ENCODE peak calls at places on chromosomes 13 and 19, in five cellular contexts. One of them, this sample, is unnamed. For H3K36me3, the result is how much of the 10 kb centered on the place peaks cover.

GRCh38 chr13:80664930-80665329 is 324.0 kb upstream of the SPRY2 start:
- DNase-seq in HepG2: no peak
- DNase-seq in GM12878: no peak
- DNase-seq in H1: no peak
- DNase-seq in K562: no peak
- DNase-seq in this sample: peak

GRCh38 chr19:4380254-4380727 is 20.1 kb downstream of the SH3GL1 start:
- DNase-seq in H1: no peak
- DNase-seq in K562: no peak
- DNase-seq in GM12878: no peak
- DNase-seq in HepG2: no peak
- DNase-seq in this sample: no peak

GRCh38 chr19:11479470-11480080 is 1.3 kb downstream of the ELAVL3 start:
- DNase-seq in H1: peak
- DNase-seq in K562: peak
- DNase-seq in HepG2: peak
- DNase-seq in GM12878: no peak
- DNase-seq in this sample: no peak

GRCh38 chr19:12314553-12314952 is 18.9 kb downstream of the ZNF563 start:
- DNase-seq in GM12878: no peak
- DNase-seq in K562: no peak
- DNase-seq in HepG2: peak
- DNase-seq in H1: no peak
- DNase-seq in this sample: no peak

GRCh38 chr13:95982144-95982543 is 71.1 kb downstream of the UGGT2 start:
- DNase-seq in K562: peak
- DNase-seq in GM12878: no peak
- DNase-seq in HepG2: no peak
- DNase-seq in H1: no peak
- DNase-seq in this sample: no peak

GRCh38 chr13:78881746-78882145 is 222.8 kb upstream of the OBI1 start:
- DNase-seq in H1: no peak
- DNase-seq in GM12878: no peak
- DNase-seq in HepG2: no peak
- DNase-seq in K562: no peak
- DNase-seq in this sample: no peak

GRCh38 chr19:20278342-20278741 is 111.3 kb downstream of the ZNF486 start:
- DNase-seq in H1: no peak
- DNase-seq in K562: no peak
- DNase-seq in GM12878: no peak
- DNase-seq in HepG2: peak
- DNase-seq in this sample: no peak

GRCh38 chr19:928471-929259 is 2.8 kb downstream of the ARID3A start:
- DNase-seq in GM12878: no peak
- DNase-seq in H1: no peak
- DNase-seq in HepG2: peak
- DNase-seq in K562: no peak
- DNase-seq in this sample: no peak

GRCh38 chr19:51887522-51888498 is at the start of gene ZNF577:
- DNase-seq in GM12878: no peak
- DNase-seq in K562: no peak
- DNase-seq in H1: peak
- DNase-seq in HepG2: no peak
- DNase-seq in this sample: peak

GRCh38 chr19:31500540-31500830 is 151.2 kb upstream of the TSHZ3 start:
- DNase-seq in H1: peak
- DNase-seq in HepG2: no peak
- DNase-seq in K562: no peak
- DNase-seq in GM12878: no peak
- DNase-seq in this sample: no peak

GRCh38 chr13:45004096-45004495 is 14.8 kb downstream of the GPALPP1 start:
- DNase-seq in H1: no peak
- DNase-seq in GM12878: no peak
- DNase-seq in HepG2: no peak
- DNase-seq in K562: no peak
- DNase-seq in this sample: no peak

GRCh38 chr19:17686592-17687042 is 1.5 kb downstream of the UNC13A start:
- DNase-seq in K562: peak
- DNase-seq in H1: peak
- DNase-seq in HepG2: no peak
- DNase-seq in GM12878: no peak
- DNase-seq in this sample: no peak

GRCh38 chr19:51727349-51727880 is 3.6 kb upstream of the HAS1 start:
- DNase-seq in H1: no peak
- DNase-seq in HepG2: no peak
- DNase-seq in K562: no peak
- DNase-seq in GM12878: no peak
- DNase-seq in this sample: no peak

DNA sequence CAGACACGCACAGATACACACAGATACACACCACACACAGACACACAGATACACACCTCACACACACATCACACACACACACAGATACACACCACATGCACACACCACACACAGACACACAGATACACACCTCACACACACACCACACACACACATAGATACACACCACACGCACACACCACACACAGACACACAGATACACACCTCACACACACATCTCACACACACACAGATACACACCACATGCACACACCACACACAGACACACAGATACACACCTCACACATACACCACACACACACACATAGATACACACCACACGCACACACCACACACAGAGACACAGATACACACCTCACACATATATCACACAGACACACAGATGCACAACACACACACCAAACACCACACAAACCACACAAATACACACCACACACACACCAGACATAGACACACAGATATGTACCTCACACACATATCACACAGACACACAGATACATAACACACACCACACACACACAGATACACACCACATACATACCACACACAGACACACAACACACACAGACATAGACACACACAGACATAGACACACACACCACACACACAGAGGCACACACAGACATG is 24.2 kb upstream of the SLC7A10 start:
- DNase-seq in GM12878: no peak
- DNase-seq in HepG2: no peak
- DNase-seq in K562: no peak
- DNase-seq in H1: no peak
- DNase-seq in this sample: no peak
- H3K4me2 ChIP-seq in GM12878: no peak
- H3K4me2 ChIP-seq in HepG2: peak
- H3K4me2 ChIP-seq in K562: no peak
- H3K4me2 ChIP-seq in H1: no peak
- H3K4me2 ChIP-seq in this sample: no peak

GRCh38 chr19:18737337-18737953 is 53.7 kb downstream of the COMP start:
- DNase-seq in GM12878: no peak
- DNase-seq in K562: no peak
- DNase-seq in H1: no peak
- DNase-seq in HepG2: no peak
- DNase-seq in this sample: no peak

GRCh38 chr19:18736415-18737336 is 53.2 kb downstream of the CRTC1 start:
- DNase-seq in K562: no peak
- DNase-seq in HepG2: no peak
- DNase-seq in GM12878: no peak
- DNase-seq in H1: no peak
- DNase-seq in this sample: no peak

GRCh38 chr19:18735752-18736151 is 52.3 kb downstream of the CRTC1 start:
- DNase-seq in H1: no peak
- DNase-seq in K562: no peak
- DNase-seq in HepG2: no peak
- DNase-seq in GM12878: no peak
- DNase-seq in this sample: no peak

GRCh38 chr19:18738961-18739690 is 52.0 kb downstream of the COMP start:
- DNase-seq in K562: no peak
- DNase-seq in H1: no peak
- DNase-seq in GM12878: no peak
- DNase-seq in HepG2: no peak
- DNase-seq in this sample: no peak

DNA sequence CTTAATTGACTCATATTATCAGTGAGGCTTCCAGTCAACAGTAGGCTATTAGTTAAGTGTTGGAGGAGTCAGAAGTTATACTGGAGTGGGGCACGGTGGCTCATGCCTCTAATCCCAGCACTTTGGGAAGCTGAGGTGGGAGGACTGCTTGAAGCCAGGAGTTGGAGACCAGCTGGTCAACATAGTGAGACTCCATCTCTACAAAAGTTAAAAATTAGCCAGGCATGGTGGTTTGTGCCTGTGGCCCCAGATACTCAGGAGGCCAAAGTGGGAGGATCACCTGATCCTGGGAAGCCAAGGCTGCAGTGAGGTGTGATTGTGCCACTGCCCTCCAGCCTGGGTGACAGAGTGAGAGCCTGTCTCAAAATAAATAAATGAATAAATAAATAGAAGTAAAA is 53.2 kb downstream of the COMP start:
- DNase-seq in HepG2: peak
- DNase-seq in GM12878: no peak
- DNase-seq in K562: no peak
- DNase-seq in H1: no peak
- DNase-seq in this sample: no peak
- TF ChIP-seq MAX in HepG2: peak
- TF ChIP-seq MAX in GM12878: no peak
- TF ChIP-seq MAX in K562: no peak
- TF ChIP-seq MAX in H1: no peak
- TF ChIP-seq MAX in this sample: no peak

GRCh38 chr19:8490395-8490760 is 12.1 kb downstream of the PRAM1 start:
- DNase-seq in H1: no peak
- DNase-seq in GM12878: no peak
- DNase-seq in K562: no peak
- DNase-seq in HepG2: no peak
- DNase-seq in this sample: no peak

GRCh38 chr19:8490873-8491272 is 11.6 kb downstream of the PRAM1 start:
- DNase-seq in K562: no peak
- DNase-seq in H1: no peak
- DNase-seq in GM12878: no peak
- DNase-seq in HepG2: no peak
- DNase-seq in this sample: no peak

GRCh38 chr19:8491574-8491973 is 10.9 kb downstream of the PRAM1 start:
- DNase-seq in HepG2: no peak
- DNase-seq in H1: no peak
- DNase-seq in GM12878: no peak
- DNase-seq in K562: no peak
- DNase-seq in this sample: no peak

GRCh38 chr19:8488351-8488750 is 14.1 kb downstream of the PRAM1 start:
- DNase-seq in H1: no peak
- DNase-seq in GM12878: no peak
- DNase-seq in K562: no peak
- DNase-seq in HepG2: no peak
- DNase-seq in this sample: no peak

DNA sequence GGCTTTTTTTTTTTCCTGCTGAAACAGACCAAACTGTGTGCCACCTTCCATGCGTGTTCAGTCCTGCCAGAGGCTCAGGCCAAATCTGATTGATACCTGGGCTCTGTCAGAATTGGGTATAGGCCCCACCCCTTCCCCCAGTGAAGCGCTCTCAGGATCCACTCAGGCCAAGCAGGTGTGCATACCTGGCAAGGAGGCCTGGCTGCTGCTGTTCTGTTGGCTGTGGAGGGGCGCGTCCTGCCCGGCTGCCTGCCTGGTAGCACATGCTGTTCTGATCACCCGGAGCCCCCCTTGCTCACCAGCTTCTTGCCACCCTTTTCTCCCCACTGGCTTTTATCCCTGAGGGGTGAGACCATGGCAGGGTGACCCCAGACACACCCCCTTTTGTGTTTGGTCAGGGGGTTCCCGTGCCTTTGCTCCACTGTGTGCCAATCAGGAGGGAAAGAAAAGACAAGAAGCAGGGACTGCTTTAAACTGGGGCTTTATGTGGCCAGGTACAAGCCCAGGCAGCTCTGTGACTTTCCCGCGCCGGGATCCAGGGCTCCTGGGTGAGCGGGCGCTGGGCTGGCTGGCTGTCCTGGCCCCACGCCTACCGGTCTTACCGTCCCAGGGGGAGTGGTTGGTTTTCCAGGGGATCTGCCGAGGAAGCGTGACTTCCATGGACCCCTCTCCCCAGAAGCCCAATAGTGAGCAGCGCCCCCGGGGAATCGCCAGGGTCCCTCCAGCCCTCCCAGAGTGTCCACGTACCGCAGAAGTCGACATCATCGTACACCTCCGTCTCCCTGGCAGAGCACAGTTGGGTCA is 12.6 kb downstream of the PRAM1 start:
- DNase-seq in K562: no peak
- DNase-seq in H1: no peak
- DNase-seq in GM12878: no peak
- DNase-seq in HepG2: no peak
- DNase-seq in this sample: no peak
- H3K36me3 ChIP-seq in K562: under half
- H3K36me3 ChIP-seq in H1: under half
- H3K36me3 ChIP-seq in GM12878: under half
- H3K36me3 ChIP-seq in HepG2: under half
- H3K36me3 ChIP-seq in this sample: under half

DNA sequence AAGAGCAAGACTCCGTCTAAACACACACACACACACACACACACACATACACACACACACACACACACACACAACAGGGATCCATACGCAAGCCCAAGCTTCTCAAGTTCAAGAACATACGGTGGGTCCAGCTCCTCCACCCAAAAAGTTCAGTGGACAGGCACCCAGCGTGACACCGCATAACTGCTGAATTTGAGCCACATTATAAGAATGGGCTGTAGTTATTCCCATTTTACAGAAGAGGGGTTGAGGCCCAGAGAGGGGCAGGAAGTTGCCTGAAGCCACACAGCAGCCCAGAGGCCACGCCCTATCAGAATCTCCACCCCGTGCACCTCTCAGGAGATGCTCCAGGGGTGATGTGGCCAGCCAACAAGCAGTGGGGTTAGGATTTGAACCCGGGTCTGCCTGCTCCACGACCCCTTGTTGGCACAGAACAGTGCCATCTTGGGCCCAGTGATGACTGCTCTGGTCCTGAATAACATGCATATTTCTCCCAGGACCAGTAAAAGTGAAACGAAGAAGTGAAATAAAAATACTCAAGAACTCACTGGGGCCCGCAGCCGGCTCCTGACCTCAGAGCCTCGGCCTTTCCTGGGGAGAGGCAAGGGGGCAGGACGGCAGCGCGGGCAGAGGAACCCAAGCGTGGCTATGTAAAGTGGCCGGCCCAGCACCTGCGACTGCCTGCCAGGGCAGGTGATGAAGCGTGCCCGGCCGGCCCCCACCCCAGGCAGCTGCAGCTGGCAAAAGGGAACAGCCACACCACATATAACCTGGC is 61.9 kb downstream of the AP1M1 start:
- DNase-seq in H1: no peak
- DNase-seq in HepG2: no peak
- DNase-seq in GM12878: peak
- DNase-seq in K562: no peak
- DNase-seq in this sample: no peak
- H3K4me2 ChIP-seq in H1: no peak
- H3K4me2 ChIP-seq in HepG2: no peak
- H3K4me2 ChIP-seq in GM12878: peak
- H3K4me2 ChIP-seq in K562: no peak
- H3K4me2 ChIP-seq in this sample: no peak

This sample was measured in endothelial cell of umbilical vein.